ENCODE peak calls at places on chromosomes 4 and X, in ten cellular contexts. H is left ventricle myocardium inferior; Z is sigmoid colon; V is CD4-positive, alpha-beta memory T cell; J is DND-41; I is effector memory CD4-positive, alpha-beta T cell; Y is CD8-positive, alpha-beta T cell; P is endodermal cell; B is right atrium auricular region; M is cardiac muscle cell. T is an unnamed sample. For H3K4me1, the result is how much of the 10 kb centered on the place peaks cover.

GRCh38 chr4:94757192-94758140 is at the start of gene BMPR1B:
- DNase-seq in H (no peak), Z (no peak), V (no peak), J (peak), I (no peak), Y (no peak), P (peak), B (no peak), M (peak), T (no peak)

GRCh38 chrX:19709812-19710518 is 177.4 kb downstream of the SH3KBP1 start:
- DNase-seq in H (no peak), Z (no peak), V (no peak), J (no peak), I (no peak), Y (no peak), P (no peak), B (no peak), M (peak), T (no peak)

GRCh38 chr4:140426610-140427103 is 791 bp downstream of the CLGN start:
- DNase-seq in H (peak), Z (no peak), V (no peak), J (peak), I (no peak), Y (no peak), P (no peak), B (no peak), M (peak), T (no peak)

GRCh38 chrX:20412871-20413486 is 146.3 kb upstream of the RPS6KA3 start:
- DNase-seq in H (peak), Z (no peak), V (peak), J (peak), I (peak), Y (peak), P (no peak), B (no peak), M (no peak), T (peak)

GRCh38 chrX:109862386-109862910 is 129.4 kb upstream of the ACSL4 start:
- DNase-seq in H (no peak), Z (no peak), V (no peak), J (no peak), I (no peak), Y (no peak), P (no peak), B (no peak), M (no peak), T (no peak)

GRCh38 chrX:71910526-71911022 is at the start of gene NHSL2:
- DNase-seq in H (peak), Z (peak), V (no peak), J (no peak), I (no peak), Y (no peak), P (peak), B (no peak), M (peak), T (no peak)

GRCh38 chrX:17632942-17633341 is 104.4 kb upstream of the SCML1 start:
- DNase-seq in H (no peak), Z (no peak), V (no peak), J (no peak), I (no peak), Y (no peak), P (no peak), B (no peak), M (peak), T (no peak)

GRCh38 chr4:28518781-28519180 is 1658.1 kb downstream of the STIM2 start:
- DNase-seq in H (no peak), Z (no peak), V (no peak), J (no peak), I (no peak), Y (no peak), P (no peak), B (no peak), M (no peak), T (no peak)

GRCh38 chr4:108049406-108049805 is 59.7 kb downstream of the HADH start:
- DNase-seq in H (no peak), Z (no peak), V (peak), J (no peak), I (no peak), Y (no peak), P (no peak), B (no peak), M (no peak), T (no peak)

GRCh38 chrX:152845618-152846240 is 14.9 kb downstream of the NSDHL start:
- DNase-seq in H (no peak), Z (no peak), V (no peak), J (no peak), I (no peak), Y (no peak), P (no peak), B (no peak), M (peak), T (no peak)

GRCh38 chr4:25489221-25489797 is 112.2 kb downstream of the ANAPC4 start:
- DNase-seq in H (no peak), Z (no peak), V (no peak), J (no peak), I (no peak), Y (no peak), P (no peak), B (no peak), M (no peak), T (no peak)

GRCh38 chr4:183758006-183758734 is 99.1 kb downstream of the TRAPPC11 start:
- DNase-seq in H (peak), Z (no peak), V (no peak), J (no peak), I (no peak), Y (no peak), P (peak), B (peak), M (peak), T (no peak)

GRCh38 chr4:184845367-184846011 is 19.7 kb upstream of the ACSL1 start:
- DNase-seq in H (no peak), Z (no peak), V (no peak), J (no peak), I (no peak), Y (no peak), P (no peak), B (no peak), M (peak), T (no peak)

GRCh38 chr4:127618427-127618826 is 14.3 kb upstream of the INTU start:
- DNase-seq in H (no peak), Z (no peak), V (no peak), J (no peak), I (no peak), Y (no peak), P (no peak), B (no peak), M (no peak), T (no peak)

GRCh38 chr4:74661427-74662171 is 132.7 kb downstream of the BTC start:
- DNase-seq in H (no peak), Z (no peak), V (no peak), J (no peak), I (no peak), Y (no peak), P (no peak), B (no peak), M (peak), T (no peak)

GRCh38 chr4:108592674-108592986 is 27.7 kb upstream of the RPL34 start:
- DNase-seq in H (no peak), Z (no peak), V (no peak), J (no peak), I (no peak), Y (no peak), P (no peak), B (no peak), M (no peak), T (no peak)

GRCh38 chrX:49053223-49054072 is 5.4 kb upstream of the CCDC120 start:
- DNase-seq in H (peak), Z (peak), V (peak), J (peak), I (peak), Y (peak), P (peak), B (no peak), M (peak), T (no peak)

GRCh38 chr4:35541146-35541887 is 703.0 kb downstream of the ARAP2 start:
- DNase-seq in H (no peak), Z (no peak), V (peak), J (no peak), I (no peak), Y (no peak), P (peak), B (no peak), M (no peak), T (no peak)

GRCh38 chrX:117959045-117959444 is 157.6 kb downstream of the KLHL13 start:
- DNase-seq in H (no peak), Z (no peak), V (no peak), J (no peak), I (no peak), Y (no peak), P (no peak), B (no peak), M (no peak), T (no peak)

GRCh38 chrX:118566359-118566758 is 70.7 kb downstream of the DOCK11 start:
- DNase-seq in H (no peak), Z (no peak), V (no peak), J (no peak), I (no peak), Y (no peak), P (no peak), B (no peak), M (peak), T (no peak)

GRCh38 chr4:53840643-53841042 is 223.8 kb downstream of the CHIC2 start:
- DNase-seq in H (no peak), Z (no peak), V (no peak), J (no peak), I (no peak), Y (no peak), P (no peak), B (no peak), M (peak), T (no peak)

GRCh38 chr4:81466841-81467671 is 4.7 kb downstream of the RASGEF1B start:
- DNase-seq in H (no peak), Z (no peak), V (peak), J (peak), I (peak), Y (peak), P (peak), B (peak), M (peak), T (no peak)

GRCh38 chrX:63746278-63746677 is 38.7 kb downstream of the ARHGEF9 start:
- DNase-seq in H (no peak), Z (no peak), V (peak), J (peak), I (no peak), Y (no peak), P (no peak), B (no peak), M (no peak), T (no peak)

GRCh38 chr4:55312491-55313101 is 33.4 kb upstream of the SRD5A3 start:
- DNase-seq in H (no peak), Z (peak), V (no peak), J (peak), I (no peak), Y (no peak), P (peak), B (no peak), M (peak), T (no peak)

GRCh38 chr4:18248611-18249010 is 227.1 kb upstream of the LCORL start:
- DNase-seq in H (no peak), Z (no peak), V (no peak), J (no peak), I (no peak), Y (no peak), P (no peak), B (no peak), M (no peak), T (no peak)

GRCh38 chrX:115047715-115048114 is 30.3 kb upstream of the IL13RA2 start:
- DNase-seq in H (no peak), Z (no peak), V (no peak), J (no peak), I (no peak), Y (no peak), P (no peak), B (no peak), M (no peak), T (no peak)

GRCh38 chr4:168028568-168028967 is 63.8 kb upstream of the ANXA10 start:
- DNase-seq in H (no peak), Z (no peak), V (no peak), J (no peak), I (no peak), Y (no peak), P (no peak), B (no peak), M (peak), T (no peak)

GRCh38 chr4:143616771-143617170 is 83.7 kb downstream of the FREM3 start:
- DNase-seq in H (no peak), Z (no peak), V (no peak), J (peak), I (no peak), Y (no peak), P (no peak), B (no peak), M (peak), T (no peak)

GRCh38 chr4:31185014-31185585 is 464.9 kb downstream of the PCDH7 start:
- DNase-seq in H (no peak), Z (no peak), V (no peak), J (no peak), I (no peak), Y (no peak), P (no peak), B (no peak), M (no peak), T (no peak)

GRCh38 chrX:1246816-1247215 is 21.8 kb upstream of the CSF2RA start:
- DNase-seq in H (peak), Z (peak), V (peak), J (peak), I (peak), Y (peak), P (peak), B (peak), M (peak), T (peak)
- H3K27ac ChIP-seq in H (no peak), Z (no peak), V (no peak), J (no peak), I (no peak), Y (no peak), P (no peak), B (no peak), M (no peak), T (no peak)

GRCh38 chr4:158906073-158906472 is 137.2 kb downstream of the FNIP2 start:
- DNase-seq in H (no peak), Z (no peak), V (peak), J (no peak), I (no peak), Y (no peak), P (no peak), B (no peak), M (no peak), T (no peak)

GRCh38 chr4:158903079-158903456 is 134.2 kb downstream of the FNIP2 start:
- DNase-seq in H (no peak), Z (no peak), V (no peak), J (no peak), I (no peak), Y (no peak), P (no peak), B (no peak), M (no peak), T (no peak)

GRCh38 chr4:158903472-158904043 is 134.7 kb downstream of the FNIP2 start:
- DNase-seq in H (no peak), Z (no peak), V (no peak), J (no peak), I (no peak), Y (no peak), P (no peak), B (no peak), M (no peak), T (no peak)

DNA sequence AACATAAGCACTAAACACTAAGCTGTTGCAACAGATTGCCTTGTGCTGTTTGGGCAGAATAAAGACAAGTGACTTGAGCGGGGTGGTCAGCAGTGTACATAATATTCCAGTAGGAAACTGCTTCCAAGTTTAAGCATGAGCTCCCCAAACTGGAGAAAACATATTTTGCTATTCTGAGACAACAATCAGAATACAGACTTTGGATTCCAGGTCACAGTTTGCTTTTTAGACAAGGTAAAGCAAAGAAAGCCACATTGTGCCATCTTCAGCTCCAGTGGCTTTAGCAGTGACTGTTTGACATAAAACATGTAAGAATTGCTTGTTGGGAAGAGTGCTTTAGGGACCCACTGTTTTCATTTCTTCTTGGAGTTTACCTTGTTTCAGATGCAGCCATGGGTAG is 136.0 kb downstream of the FNIP2 start:
- DNase-seq in H (no peak), Z (no peak), V (no peak), J (no peak), I (no peak), Y (no peak), P (no peak), B (no peak), M (no peak), T (no peak)
- H3K4me1 ChIP-seq in H (under half), Z (under half), V (under half), J (under half), I (under half), Y (under half), P (under half), B (under half), M (under half), T (under half)

DNA sequence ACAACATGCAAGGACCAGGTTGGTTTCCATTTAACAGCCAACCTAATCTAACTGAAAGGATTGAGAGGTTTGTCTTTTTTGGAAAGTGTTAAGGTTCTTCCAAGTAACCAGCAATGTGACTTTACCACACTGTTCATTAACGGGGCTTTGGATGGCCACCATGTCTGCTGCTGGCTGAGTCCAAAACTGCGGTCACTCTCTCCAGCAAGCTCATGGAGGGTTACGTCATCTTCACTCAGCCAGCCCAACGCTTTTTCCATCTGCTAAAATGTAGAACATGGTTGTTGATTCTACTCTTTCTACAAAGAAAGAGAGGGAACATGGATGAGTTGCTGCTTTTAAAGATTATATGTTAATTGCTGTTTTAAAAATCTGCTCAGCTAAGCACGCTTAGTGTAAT is 11.0 kb downstream of the PKD2 start:
- DNase-seq in H (no peak), Z (peak), V (no peak), J (no peak), I (no peak), Y (no peak), P (no peak), B (peak), M (peak), T (no peak)
- H3K27ac ChIP-seq in H (peak), Z (peak), V (no peak), J (no peak), I (no peak), Y (no peak), P (no peak), B (peak), M (no peak), T (peak)

GRCh38 chr4:86670739-86671138 is 76.6 kb downstream of the PTPN13 start:
- DNase-seq in H (no peak), Z (no peak), V (no peak), J (no peak), I (no peak), Y (no peak), P (no peak), B (no peak), M (peak), T (no peak)
- H3K4me1 ChIP-seq in H (under half), Z (under half), V (under half), J (under half), I (under half), Y (under half), P (under half), B (under half), M (under half), T (half or more)

DNA sequence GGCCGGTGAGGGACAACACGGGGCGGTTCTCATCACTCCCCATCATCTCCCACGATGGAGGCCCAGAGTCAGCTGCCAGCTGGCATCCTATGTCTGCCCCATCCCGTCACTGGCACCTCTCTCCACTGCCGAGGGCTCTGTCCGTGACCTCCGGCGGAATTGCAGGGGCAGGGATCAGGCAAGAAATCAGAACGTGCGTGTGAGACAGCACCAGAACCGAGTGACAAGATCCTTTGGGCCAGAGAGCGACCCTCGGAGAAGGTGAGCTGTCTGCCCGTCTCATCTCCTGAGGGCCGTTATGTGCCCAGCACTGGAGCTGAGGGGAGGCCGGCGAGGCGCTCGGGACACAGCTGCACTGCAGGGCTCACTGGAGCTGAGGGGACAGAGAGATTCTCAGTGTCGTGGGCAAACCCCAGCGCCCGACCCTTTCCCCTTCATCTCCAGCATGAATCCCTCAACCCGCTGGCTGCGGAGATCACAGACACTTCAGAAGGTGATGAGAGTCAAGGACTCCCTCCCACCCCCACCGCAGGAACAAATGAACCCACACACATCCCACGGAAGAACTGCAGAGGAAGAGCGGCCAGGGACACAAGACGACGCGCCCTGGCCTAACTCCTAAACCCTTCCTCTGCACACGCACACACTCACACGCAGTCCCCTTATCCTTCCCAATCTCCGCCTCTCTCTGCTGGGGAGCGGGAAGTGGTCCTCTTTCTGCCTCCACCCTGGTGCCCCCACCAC is 128.7 kb downstream of the AFAP1 start:
- DNase-seq in H (no peak), Z (peak), V (no peak), J (no peak), I (no peak), Y (no peak), P (no peak), B (no peak), M (no peak), T (no peak)
- H3K27ac ChIP-seq in H (peak), Z (peak), V (no peak), J (no peak), I (no peak), Y (no peak), P (peak), B (peak), M (no peak), T (peak)

GRCh38 chrX:37786666-37787337 is 6.9 kb downstream of the CYBB start:
- DNase-seq in H (no peak), Z (no peak), V (no peak), J (no peak), I (no peak), Y (no peak), P (no peak), B (no peak), M (no peak), T (no peak)
- H3K4me1 ChIP-seq in H (under half), Z (under half), V (under half), J (under half), I (under half), Y (under half), P (under half), B (under half), M (under half), T (under half)

GRCh38 chrX:23668335-23668734 is 1.0 kb downstream of the PRDX4 start:
- DNase-seq in H (no peak), Z (no peak), V (no peak), J (no peak), I (no peak), Y (no peak), P (peak), B (no peak), M (no peak), T (no peak)
- H3K27ac ChIP-seq in H (peak), Z (no peak), V (peak), J (peak), I (peak), Y (no peak), P (no peak), B (no peak), M (no peak), T (peak)

DNA sequence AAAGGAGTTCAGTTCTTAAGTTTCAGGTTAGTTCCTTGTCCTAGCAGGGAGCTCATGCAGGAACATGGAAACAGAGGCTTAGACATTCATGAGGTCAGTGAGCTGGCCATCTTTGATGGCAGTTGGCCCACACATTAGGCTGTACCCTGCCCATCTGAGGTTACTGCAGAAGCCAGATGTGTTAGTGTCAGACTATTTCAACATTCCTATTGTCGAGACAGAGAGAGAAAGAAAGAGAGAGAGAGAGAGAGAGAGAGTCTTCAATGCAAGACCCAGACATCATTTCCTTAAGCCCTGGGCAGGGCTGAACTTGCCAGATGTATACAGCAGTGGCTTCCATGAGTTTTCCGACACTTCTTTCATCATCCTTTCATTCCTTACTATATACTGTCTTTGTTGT is 91.3 kb downstream of the PPP1R2C start:
- DNase-seq in H (no peak), Z (no peak), V (no peak), J (no peak), I (no peak), Y (no peak), P (no peak), B (no peak), M (peak), T (no peak)
- H3K4me1 ChIP-seq in H (under half), Z (under half), V (under half), J (under half), I (under half), Y (under half), P (under half), B (under half), M (under half), T (under half)

T was measured in esophagus squamous epithelium.